ENCODE peak calls at places on chromosomes 4 and X, in seven cellular contexts. D, R, X, W, U, C and A are unnamed samples.

GRCh38 chr4:122930877-122931276 is 8.5 kb upstream of the NUDT6 start:
- DNase-seq in D (no peak), R (peak), X (peak), W (no peak), U (no peak), C (no peak), A (no peak)

GRCh38 chrX:118239471-118239870 is 106.4 kb upstream of the WDR44 start:
- DNase-seq in D (no peak), R (no peak), X (no peak), W (no peak), U (no peak), C (no peak), A (no peak)

GRCh38 chr4:617644-618330 is 7.6 kb upstream of the PDE6B start:
- DNase-seq in D (no peak), R (no peak), X (no peak), W (no peak), U (no peak), C (no peak), A (no peak)

GRCh38 chr4:107870916-107871786 is 46.4 kb downstream of the SGMS2 start:
- DNase-seq in D (no peak), R (no peak), X (no peak), W (no peak), U (no peak), C (no peak), A (no peak)

GRCh38 chrX:22278375-22278774 is 5.7 kb downstream of the CBLL2 start:
- DNase-seq in D (no peak), R (no peak), X (no peak), W (no peak), U (no peak), C (no peak), A (no peak)

GRCh38 chrX:50635811-50636365 is 165.3 kb upstream of the DGKK start:
- DNase-seq in D (no peak), R (no peak), X (no peak), W (no peak), U (no peak), C (no peak), A (no peak)

GRCh38 chr4:157514711-157515110 is 294.2 kb downstream of the GRIA2 start:
- DNase-seq in D (no peak), R (peak), X (peak), W (no peak), U (no peak), C (no peak), A (no peak)

GRCh38 chr4:142098900-142099299 is 462.5 kb downstream of the IL15 start:
- DNase-seq in D (no peak), R (no peak), X (no peak), W (no peak), U (no peak), C (no peak), A (no peak)

GRCh38 chrX:74579597-74580209 is 34.7 kb downstream of the RLIM start:
- DNase-seq in D (no peak), R (no peak), X (no peak), W (no peak), U (no peak), C (no peak), A (peak)